ENCODE peak calls at places on chromosomes 12 and 14, in seven cellular contexts. E is neural progenitor cell; M is CD4-positive, alpha-beta memory T cell; B is CD4-positive, alpha-beta T cell; I is lower lobe of right lung; J is lung; U is cardiac muscle cell. Z is an unnamed sample.
A peak's percentile ranks its signal among the peaks of the same experiment; 100 is the strongest.

GRCh38 chr12:78034025-78034424 is 203.3 kb downstream of the NAV3 start:
- DNase-seq in E (no peak), M (no peak), B (no peak), I (no peak), J (no peak), U (peak; percentile 93), Z (no peak)

GRCh38 chr12:91172051-91172450 is 10.6 kb downstream of the DCN start:
- DNase-seq in E (no peak), M (no peak), B (no peak), I (no peak), J (no peak), U (peak; percentile 63), Z (no peak)

GRCh38 chr12:3122841-3123678 is 45.9 kb downstream of the TSPAN9 start:
- DNase-seq in E (no peak), M (no peak), B (no peak), I (no peak), J (peak; percentile 40), U (peak; percentile 79), Z (peak; percentile 44)

GRCh38 chr12:115449526-115449925 is 765.6 kb upstream of the TBX3 start:
- DNase-seq in E (no peak), M (no peak), B (no peak), I (no peak), J (no peak), U (no peak), Z (no peak)

GRCh38 chr12:82608706-82609105 is 78.0 kb upstream of the TMTC2 start:
- DNase-seq in E (no peak), M (no peak), B (no peak), I (no peak), J (no peak), U (peak; percentile 40), Z (no peak)

GRCh38 chr12:19030180-19030579 is 99.4 kb upstream of the PLEKHA5 start:
- DNase-seq in E (no peak), M (no peak), B (no peak), I (no peak), J (no peak), U (no peak), Z (no peak)

GRCh38 chr12:133023566-133023965 is 13.7 kb upstream of the ZNF84 start:
- DNase-seq in E (no peak), M (no peak), B (no peak), I (no peak), J (no peak), U (no peak), Z (no peak)

GRCh38 chr14:102209224-102209966 is 69.7 kb downstream of the WDR20 start:
- DNase-seq in E (peak; percentile 32), M (no peak), B (no peak), I (no peak), J (no peak), U (peak; percentile 17), Z (peak; percentile 55)

GRCh38 chr14:104168603-104169002 is 30.2 kb downstream of the KIF26A start:
- DNase-seq in E (no peak), M (no peak), B (no peak), I (no peak), J (no peak), U (no peak), Z (no peak)

GRCh38 chr14:92658160-92658559 is 90.3 kb downstream of the LGMN start:
- DNase-seq in E (no peak), M (no peak), B (no peak), I (no peak), J (no peak), U (no peak), Z (no peak)

GRCh38 chr12:95789126-95790024 is 1.2 kb downstream of the NTN4 start:
- DNase-seq in E (peak; percentile 48), M (no peak), B (no peak), I (peak; percentile 59), J (no peak), U (no peak), Z (no peak)

GRCh38 chr14:105853907-105854599 is 327.7 kb downstream of the TMEM121 start:
- DNase-seq in E (no peak), M (no peak), B (no peak), I (peak; percentile 39), J (no peak), U (no peak), Z (no peak)

GRCh38 chr12:129570796-129571400 is 332.9 kb downstream of the TMEM132D start:
- DNase-seq in E (no peak), M (no peak), B (no peak), I (no peak), J (no peak), U (no peak), Z (no peak)

GRCh38 chr14:72201645-72202044 is 269.4 kb downstream of the RGS6 start:
- DNase-seq in E (no peak), M (no peak), B (no peak), I (no peak), J (no peak), U (no peak), Z (no peak)

GRCh38 chr12:132238487-132239248 is 90.7 kb downstream of the GALNT9 start:
- DNase-seq in E (no peak), M (no peak), B (no peak), I (peak; percentile 42), J (no peak), U (peak; percentile 11), Z (no peak)

DNA sequence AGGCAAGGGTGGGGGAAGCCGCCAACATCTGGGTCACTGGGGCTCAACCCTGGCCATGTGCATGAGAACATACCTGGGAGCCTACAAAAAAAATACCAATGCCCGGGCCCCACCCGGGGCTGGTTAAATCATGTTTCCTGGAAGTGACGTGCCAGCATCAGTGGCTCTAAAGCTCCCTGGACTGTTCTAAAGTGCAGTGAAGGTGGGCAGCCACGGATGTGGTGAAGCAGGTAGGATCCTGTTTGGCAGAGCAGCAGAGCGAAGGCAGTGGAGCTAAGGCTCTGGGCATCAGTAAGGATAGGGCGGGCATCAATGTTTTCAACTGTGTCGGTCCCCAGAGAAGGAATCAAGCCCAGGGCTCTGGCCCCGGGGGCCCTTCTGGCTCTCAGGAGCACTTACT is 525 bp upstream of the GPR68 start:
- DNase-seq in E (no peak), M (peak; percentile 82), B (peak; percentile 64), I (no peak), J (no peak), U (no peak), Z (no peak)
- H3K27ac ChIP-seq in E (no peak overlapping the region), M (peak overlapping the region; percentile 99), B (peak overlapping the region; percentile 97), I (peak overlapping the region; percentile 66), J (peak overlapping the region; percentile 65), U (no peak overlapping the region), Z (no peak overlapping the region)

DNA sequence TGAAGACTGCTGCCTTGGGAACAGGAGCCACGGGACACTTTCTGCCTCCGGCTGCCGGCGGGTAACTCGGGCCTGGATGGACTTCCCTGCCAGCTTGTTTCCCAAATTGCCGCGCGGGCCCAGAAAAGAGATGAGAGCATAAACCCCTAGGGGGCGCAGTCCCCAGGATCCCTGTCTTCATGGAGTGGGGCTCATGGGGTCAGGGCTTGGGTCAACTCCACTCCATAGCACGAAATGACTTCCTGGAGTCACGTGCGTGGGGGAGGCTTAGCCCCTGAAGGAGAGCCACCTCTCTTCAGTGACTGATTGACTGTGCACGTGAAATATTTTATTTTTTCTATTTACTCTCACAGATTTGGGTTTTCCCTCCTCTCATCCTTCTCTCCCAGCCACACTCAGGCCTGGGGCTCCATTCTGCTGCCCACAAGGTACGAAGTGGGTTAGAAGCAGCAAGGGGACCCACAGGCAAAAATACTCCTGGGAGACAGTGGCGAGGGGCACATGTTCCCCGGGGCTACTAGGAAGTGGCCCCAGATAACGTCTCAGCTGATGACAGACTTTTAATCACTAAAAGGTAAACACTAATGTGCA is 10.0 kb downstream of the PGF start:
- DNase-seq in E (peak; percentile 79), M (no peak), B (no peak), I (no peak), J (no peak), U (peak; percentile 33), Z (no peak)
- H3K27ac ChIP-seq in E (no peak overlapping the region), M (no peak overlapping the region), B (no peak overlapping the region), I (no peak overlapping the region), J (no peak overlapping the region), U (no peak overlapping the region), Z (no peak overlapping the region)

GRCh38 chr14:69288956-69289705 is 29.2 kb downstream of the GALNT16 start:
- DNase-seq in E (no peak), M (no peak), B (no peak), I (no peak), J (no peak), U (no peak), Z (no peak)

GRCh38 chr14:69289811-69290520 is 30.0 kb downstream of the GALNT16 start:
- DNase-seq in E (no peak), M (no peak), B (no peak), I (no peak), J (no peak), U (no peak), Z (no peak)

GRCh38 chr14:69285661-69286255 is 25.8 kb downstream of the GALNT16 start:
- DNase-seq in E (no peak), M (no peak), B (no peak), I (no peak), J (no peak), U (no peak), Z (no peak)

GRCh38 chr14:69287096-69287991 is 27.4 kb downstream of the GALNT16 start:
- DNase-seq in E (peak; percentile 29), M (no peak), B (no peak), I (no peak), J (no peak), U (peak; percentile 13), Z (no peak)

DNA sequence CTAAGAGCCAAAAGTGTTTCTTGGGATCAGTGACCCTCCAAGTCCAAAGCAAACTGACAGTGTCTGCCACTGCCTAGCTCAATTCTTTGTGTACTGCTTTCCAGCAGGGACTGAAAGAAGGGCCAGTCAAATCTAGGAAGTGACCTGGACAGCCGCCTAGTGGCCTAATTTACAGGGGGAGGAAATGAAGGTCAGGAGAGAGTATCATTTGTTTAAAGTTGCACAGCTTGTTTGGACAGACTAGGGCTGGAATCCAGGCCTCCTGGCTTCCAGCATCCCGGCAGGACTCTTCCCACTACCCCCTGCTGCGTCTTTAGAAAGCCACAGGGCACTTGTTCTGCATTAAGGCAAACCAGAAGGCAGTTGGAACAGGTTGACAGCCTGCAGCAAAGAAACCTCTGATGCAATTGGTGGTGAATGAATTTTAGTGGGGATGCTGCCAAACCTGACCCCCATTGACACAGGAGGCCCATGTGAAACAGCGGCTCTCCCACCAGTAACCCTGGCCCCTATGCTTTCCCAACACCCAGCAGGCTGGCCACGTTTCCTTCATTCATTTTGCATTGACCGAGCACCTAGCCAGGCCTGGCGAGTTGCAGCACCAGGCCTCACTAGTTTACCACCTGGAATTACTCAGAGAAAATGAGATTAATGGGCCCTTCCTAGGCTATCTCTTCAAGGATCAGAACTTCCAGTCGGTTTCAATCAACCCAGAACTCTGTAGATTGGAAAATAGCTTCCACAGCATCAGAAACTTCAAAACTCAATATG is 28.2 kb downstream of the GALNT16 start:
- DNase-seq in E (peak; percentile 60), M (no peak), B (no peak), I (no peak), J (no peak), U (peak; percentile 44), Z (peak; percentile 27)
- H3K27ac ChIP-seq in E (no peak overlapping the region), M (no peak overlapping the region), B (no peak overlapping the region), I (no peak overlapping the region), J (no peak overlapping the region), U (no peak overlapping the region), Z (no peak overlapping the region)

DNA sequence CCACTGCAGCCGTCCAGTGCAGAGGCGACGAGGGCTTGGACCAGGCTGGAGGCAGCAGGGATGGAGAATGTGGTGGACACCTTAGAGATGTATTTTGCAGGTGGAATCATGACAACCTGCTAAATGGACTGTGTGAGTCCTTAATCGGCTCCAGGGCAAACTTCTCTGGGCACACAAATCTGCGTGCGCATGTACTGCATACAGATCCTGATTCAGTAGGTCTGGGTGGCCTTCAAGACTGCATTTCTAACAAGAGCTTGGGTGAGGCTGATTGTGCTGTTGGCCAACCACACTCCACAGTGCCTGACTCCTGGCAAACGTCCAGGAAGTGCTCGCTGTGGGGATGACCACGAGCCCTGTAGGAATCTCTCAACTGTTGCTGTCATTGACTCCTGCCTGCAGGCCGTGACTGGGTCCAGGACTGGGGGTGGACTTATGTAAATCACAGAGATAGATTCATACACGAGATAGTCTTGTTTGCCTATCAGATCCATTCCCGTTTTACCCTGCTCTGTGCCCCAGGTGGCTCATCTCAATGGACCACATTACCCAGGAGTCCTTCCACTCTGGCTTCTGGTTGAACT is 27.2 kb downstream of the JDP2 start:
- DNase-seq in E (no peak), M (no peak), B (no peak), I (peak; percentile 72), J (peak; percentile 77), U (peak; percentile 85), Z (no peak)
- H3K27ac ChIP-seq in E (no peak overlapping the region), M (no peak overlapping the region), B (no peak overlapping the region), I (peak overlapping the region; percentile 22), J (peak overlapping the region; percentile 47), U (no peak overlapping the region), Z (no peak overlapping the region)

Z was measured in substantia nigra.